ENCODE peak calls at places on chromosomes 3 and 15, in five cellular contexts. C, L, A, D and Q are unnamed samples.

GRCh38 chr3:115239717-115240116 is 92.6 kb upstream of the ZBTB20 start:
- DNase-seq in D (no peak), A (no peak), L (no peak), C (peak), Q (no peak)

GRCh38 chr3:28050895-28051294 is 190.5 kb upstream of the CMC1 start:
- DNase-seq in A (no peak), L (no peak), D (no peak), C (peak), Q (no peak)

GRCh38 chr3:42032693-42033349 is 58.3 kb upstream of the TRAK1 start:
- DNase-seq in A (no peak), D (no peak), C (peak), L (no peak), Q (no peak)

GRCh38 chr15:39574416-39574815 is 6.5 kb upstream of the THBS1 start:
- DNase-seq in C (no peak), L (no peak), D (no peak), A (no peak), Q (no peak)

GRCh38 chr15:84633311-84634227 is 20.5 kb downstream of the WDR73 start:
- DNase-seq in C (peak), A (peak), D (peak), L (peak), Q (peak)

GRCh38 chr3:25603703-25604102 is 61.0 kb downstream of the TOP2B start:
- DNase-seq in L (no peak), C (peak), D (no peak), A (no peak), Q (no peak)

GRCh38 chr15:40927497-40928346 is 1.4 kb upstream of the DLL4 start:
- DNase-seq in A (no peak), L (no peak), D (no peak), C (no peak), Q (no peak)

GRCh38 chr3:63936929-63937328 is 24.7 kb upstream of the SCAANT1 start:
- DNase-seq in A (no peak), L (no peak), C (no peak), D (no peak), Q (no peak)

GRCh38 chr3:124092811-124093210 is 100.9 kb upstream of the ROPN1 start:
- DNase-seq in A (no peak), L (no peak), C (peak), D (no peak), Q (no peak)

GRCh38 chr3:190443257-190443656 is 6.4 kb downstream of the TMEM207 start:
- DNase-seq in L (no peak), D (no peak), A (no peak), C (no peak), Q (no peak)
- TF ChIP-seq CTCF in L (peak), D (no peak), A (no peak), C (peak), Q (peak)

GRCh38 chr15:48680841-48681240 is 35.3 kb upstream of the FBN1 start:
- DNase-seq in D (no peak), A (no peak), L (no peak), C (peak), Q (no peak)

GRCh38 chr15:48681274-48681840 is 35.8 kb upstream of the FBN1 start:
- DNase-seq in L (no peak), D (no peak), C (peak), A (no peak), Q (no peak)

GRCh38 chr15:48682949-48683651 is 37.6 kb upstream of the FBN1 start:
- DNase-seq in A (no peak), D (no peak), C (peak), L (no peak), Q (no peak)

GRCh38 chr15:48679952-48680351 is 34.4 kb upstream of the FBN1 start:
- DNase-seq in A (no peak), L (no peak), D (no peak), C (no peak), Q (no peak)

DNA sequence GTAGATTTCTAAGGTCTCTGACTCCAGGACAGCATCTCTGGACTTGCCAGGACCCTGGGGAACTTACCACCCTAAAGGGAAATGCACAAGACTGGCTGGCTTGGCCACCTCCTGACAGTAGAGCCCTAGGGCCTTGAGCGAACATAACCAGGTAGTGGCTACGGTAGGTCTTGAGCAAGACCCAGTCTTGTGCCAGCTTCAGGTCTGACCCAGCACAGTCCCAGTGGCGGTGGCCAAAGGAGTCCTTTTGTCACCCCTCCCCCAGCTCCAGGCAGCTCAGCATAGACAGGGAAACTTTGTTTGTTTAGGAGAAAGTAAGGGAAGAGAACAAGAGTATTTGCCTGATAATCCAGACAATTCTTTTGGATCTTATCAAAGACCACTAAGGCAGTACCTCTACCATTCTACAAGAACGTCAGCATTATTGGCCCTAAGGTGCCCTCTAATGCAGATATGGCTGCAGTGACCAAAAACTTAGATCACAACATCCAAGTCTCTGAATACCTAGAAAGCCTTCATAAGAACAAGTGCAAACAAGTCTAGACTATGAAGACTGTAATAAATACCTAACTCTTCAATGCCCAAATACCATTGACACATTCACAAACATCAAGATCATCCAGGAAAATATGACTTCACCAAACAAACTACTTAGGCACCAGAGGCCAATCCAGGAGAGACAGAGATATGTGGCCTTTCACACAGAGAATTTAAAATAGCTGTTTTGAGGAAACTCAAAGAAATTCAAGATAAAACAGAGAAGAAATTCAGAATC is 38.7 kb upstream of the FBN1 start:
- DNase-seq in A (no peak), D (no peak), L (no peak), C (no peak), Q (no peak)
- TF ChIP-seq CTCF in A (no peak), D (no peak), L (no peak), C (no peak), Q (no peak)

GRCh38 chr3:44628716-44629115 is 3.9 kb downstream of the ZNF197 start:
- DNase-seq in D (no peak), C (no peak), A (no peak), L (no peak), Q (no peak)

DNA sequence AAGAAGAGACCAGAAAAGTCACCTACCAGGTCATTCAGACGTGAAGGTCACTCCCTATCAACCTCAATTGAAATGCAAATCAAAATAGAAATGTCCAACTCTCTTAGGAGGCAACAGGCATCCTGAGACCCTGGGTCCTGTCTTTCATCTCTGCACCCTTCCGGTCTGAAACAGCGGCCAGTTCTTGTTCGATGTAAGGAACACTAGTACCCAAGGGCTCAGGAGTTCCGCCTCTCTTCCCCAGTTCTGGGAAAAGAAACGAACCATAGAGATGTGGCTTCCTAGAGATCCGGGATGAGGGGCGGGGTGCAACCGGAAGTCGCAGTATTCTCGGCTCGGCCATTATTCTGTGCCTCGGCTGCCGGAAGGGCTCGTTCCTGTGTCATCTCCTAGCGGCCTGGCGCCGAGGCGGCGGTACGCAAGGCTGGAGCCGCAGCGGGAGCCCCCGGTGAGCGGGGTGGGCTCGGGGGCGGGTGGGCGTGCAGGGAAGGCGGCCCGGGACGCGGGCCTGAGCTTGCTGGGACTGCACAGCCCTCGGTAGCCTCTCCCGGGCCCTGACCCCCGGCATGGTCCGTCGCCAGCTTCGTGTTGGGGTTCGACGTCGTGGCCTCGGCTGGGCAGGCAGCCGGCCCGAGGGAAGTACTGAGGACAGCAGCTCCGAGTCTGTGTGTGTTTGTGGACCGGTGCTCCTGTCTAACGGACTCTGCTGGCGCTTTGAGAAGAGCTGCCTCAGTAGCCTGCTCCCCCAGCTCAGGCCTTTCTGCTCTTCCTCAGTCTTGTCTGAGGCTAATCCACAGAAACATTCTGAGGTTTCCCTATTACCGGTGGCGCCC is at the start of gene ZNF197:
- DNase-seq in D (peak), A (peak), C (peak), L (peak), Q (peak)
- TF ChIP-seq CTCF in D (no peak), A (no peak), C (no peak), L (no peak), Q (peak)

DNA sequence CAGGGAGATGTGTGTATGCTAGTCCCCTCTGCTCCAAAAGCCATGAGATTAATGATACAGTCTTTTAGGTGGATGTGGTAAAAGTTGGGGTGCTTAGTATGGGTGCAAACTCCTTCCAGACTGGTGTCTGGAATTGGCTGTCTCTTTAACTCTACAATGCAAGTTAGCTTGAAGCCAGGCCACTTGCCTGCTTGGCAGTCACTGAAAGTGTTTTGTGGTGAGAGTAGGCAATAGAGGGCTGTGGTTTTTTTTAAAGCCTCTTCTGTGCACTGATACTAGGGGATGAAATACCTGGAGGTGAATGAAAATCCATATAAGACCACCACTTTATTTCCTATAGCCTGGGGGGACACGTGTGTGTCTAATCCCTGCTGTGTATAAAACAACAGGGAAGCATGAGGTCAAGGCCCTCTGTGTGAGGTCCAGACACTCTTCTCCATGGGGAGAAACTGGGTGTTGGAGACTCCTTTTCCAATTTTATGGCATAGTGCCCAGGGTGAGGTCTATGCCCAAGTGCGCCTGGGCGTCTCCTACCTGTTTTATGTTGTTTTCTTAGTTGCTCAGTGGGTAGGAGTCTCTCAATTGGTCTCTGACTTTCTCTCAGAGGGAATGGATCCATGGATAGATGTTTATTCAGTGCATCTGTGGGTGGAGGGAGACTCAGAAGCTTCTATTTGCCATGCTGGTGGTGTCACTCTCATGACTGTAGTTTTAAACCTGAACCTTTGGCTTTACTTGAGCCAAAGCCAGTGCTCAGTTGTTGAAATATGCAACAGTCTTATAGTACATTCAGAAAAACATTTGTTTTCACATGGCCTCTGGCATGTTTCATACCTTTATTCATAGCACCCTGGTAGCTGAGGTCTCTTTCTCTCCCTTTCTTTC is 327.8 kb upstream of the ATP11B start:
- DNase-seq in L (no peak), C (peak), D (no peak), A (no peak), Q (no peak)
- TF ChIP-seq CTCF in L (no peak), C (no peak), D (no peak), A (no peak), Q (no peak)

GRCh38 chr3:12452361-12453330 is 31.6 kb upstream of the TSEN2 start:
- DNase-seq in A (no peak), L (no peak), C (no peak), D (no peak), Q (no peak)
- TF ChIP-seq CTCF in A (no peak), L (no peak), C (no peak), D (no peak), Q (no peak)

GRCh38 chr3:37575284-37575683 is 286.4 kb upstream of the CTDSPL start:
- DNase-seq in D (no peak), C (no peak), A (no peak), L (no peak), Q (no peak)

GRCh38 chr3:37574177-37574958 is 287.3 kb upstream of the CTDSPL start:
- DNase-seq in D (no peak), C (no peak), A (no peak), L (no peak), Q (no peak)

GRCh38 chr3:37569991-37570390 is 291.7 kb upstream of the CTDSPL start:
- DNase-seq in C (no peak), D (no peak), A (no peak), L (no peak), Q (no peak)

GRCh38 chr3:37571269-37571668 is 290.4 kb upstream of the CTDSPL start:
- DNase-seq in D (no peak), C (no peak), A (no peak), L (no peak), Q (no peak)
- TF ChIP-seq CTCF in D (no peak), C (no peak), A (no peak), L (no peak), Q (no peak)

DNA sequence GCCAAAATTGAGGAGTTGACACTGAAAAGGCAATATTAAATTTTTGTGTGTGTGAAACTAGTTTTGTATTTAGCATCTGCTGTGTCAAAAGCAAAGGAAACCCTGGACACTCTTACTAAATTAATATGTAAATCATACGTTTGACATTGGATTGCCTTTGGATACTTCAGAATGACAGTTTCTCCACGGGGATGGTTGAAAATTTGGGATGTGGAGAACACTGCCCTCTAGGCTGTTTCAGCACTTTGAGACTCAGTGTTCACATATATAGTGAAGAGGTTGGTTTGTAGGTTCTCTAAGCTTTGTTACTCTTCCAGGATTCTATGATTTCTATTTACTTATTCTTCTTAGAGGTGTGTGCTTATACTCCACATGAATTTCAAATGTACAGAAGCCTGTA is 3.0 kb downstream of the ROBO2 start:
- DNase-seq in A (no peak), C (no peak), L (no peak), D (no peak), Q (no peak)
- TF ChIP-seq CTCF in A (no peak), C (peak), L (no peak), D (no peak), Q (peak)

GRCh38 chr15:63040954-63041353 is 1.6 kb upstream of the TPM1 start:
- DNase-seq in D (no peak), A (no peak), L (no peak), C (no peak), Q (no peak)

GRCh38 chr15:63042879-63043340 is 363 bp downstream of the TPM1 start:
- DNase-seq in L (no peak), C (no peak), D (peak), A (no peak), Q (no peak)

GRCh38 chr15:63041402-63041977 is 1.1 kb upstream of the TPM1 start:
- DNase-seq in A (no peak), D (no peak), L (no peak), C (no peak), Q (no peak)

GRCh38 chr15:63043391-63044076 is 987 bp downstream of the TPM1 start:
- DNase-seq in L (peak), A (no peak), D (peak), C (no peak), Q (peak)

GRCh38 chr15:63041982-63042878 is at the start of gene TPM1:
- DNase-seq in L (peak), D (peak), A (peak), C (peak), Q (peak)
- TF ChIP-seq CTCF in L (no peak), D (no peak), A (no peak), C (no peak), Q (peak)